ENCODE peak calls at places on chromosome X, in five cellular contexts. O, Y, G, S and H are unnamed samples.

GRCh38 chrX:41559662-41560061 is 112.5 kb downstream of the NYX start:
- DNase-seq in O (peak), Y (no peak), G (no peak), S (no peak), H (no peak)

GRCh38 chrX:38358274-38358673 is 5.9 kb downstream of the OTC start:
- DNase-seq in O (no peak), Y (no peak), G (no peak), S (no peak), H (peak)

GRCh38 chrX:9558615-9559014 is 93.8 kb downstream of the TBL1X start:
- DNase-seq in O (no peak), Y (no peak), G (no peak), S (no peak), H (no peak)

GRCh38 chrX:38236901-38237615 is 16.4 kb upstream of the SRPX start:
- DNase-seq in O (no peak), Y (no peak), G (no peak), S (no peak), H (no peak)

GRCh38 chrX:34467437-34467836 is 189.6 kb downstream of the TMEM47 start:
- DNase-seq in O (no peak), Y (no peak), G (no peak), S (no peak), H (no peak)

GRCh38 chrX:73262991-73263390 is 48.3 kb upstream of the NAP1L2 start:
- DNase-seq in O (no peak), Y (no peak), G (no peak), S (no peak), H (no peak)

GRCh38 chrX:150842198-150842553 is 56.3 kb downstream of the CD99L2 start:
- DNase-seq in O (no peak), Y (no peak), G (no peak), S (no peak), H (no peak)

GRCh38 chrX:115330498-115331138 is 41.1 kb downstream of the LUZP4 start:
- DNase-seq in O (no peak), Y (peak), G (peak), S (no peak), H (peak)

GRCh38 chrX:45191820-45192409 is 8.8 kb downstream of the DIPK2B start:
- DNase-seq in O (no peak), Y (no peak), G (no peak), S (no peak), H (peak)

GRCh38 chrX:861335-861890 is 230.8 kb downstream of the SHOX start:
- DNase-seq in O (no peak), Y (no peak), G (no peak), S (no peak), H (no peak)

GRCh38 chrX:47283015-47283771 is 50.4 kb downstream of the USP11 start:
- DNase-seq in O (no peak), Y (no peak), G (peak), S (no peak), H (peak)

GRCh38 chrX:41238543-41238942 is 95.4 kb upstream of the DDX3X start:
- DNase-seq in O (no peak), Y (no peak), G (no peak), S (no peak), H (peak)

GRCh38 chrX:11970935-11971334 is 167.3 kb upstream of the FRMPD4 start:
- DNase-seq in O (no peak), Y (no peak), G (no peak), S (no peak), H (peak)

GRCh38 chrX:75303795-75304194 is 29.9 kb downstream of the UPRT start:
- DNase-seq in O (peak), Y (no peak), G (no peak), S (no peak), H (no peak)

GRCh38 chrX:71996138-71996537 is 85.5 kb downstream of the NHSL2 start:
- DNase-seq in O (no peak), Y (no peak), G (no peak), S (no peak), H (no peak)

GRCh38 chrX:645024-645376 is 14.4 kb downstream of the SHOX start:
- DNase-seq in O (no peak), Y (no peak), G (peak), S (no peak), H (no peak)

GRCh38 chrX:13090261-13091110 is 46.1 kb upstream of the FAM9C start:
- DNase-seq in O (no peak), Y (no peak), G (no peak), S (no peak), H (peak)